ENCODE peak calls at places on chromosomes 2 and 18, in ten cellular contexts. One of them, this sample, is unnamed.

GRCh38 chr2:42965196-42965595 is 172.8 kb upstream of the HAAO start:
- DNase-seq in Peyer's patch: no peak
- DNase-seq in kidney tubule cell: no peak
- DNase-seq in stromal cell of bone marrow: no peak
- DNase-seq in EH: no peak
- DNase-seq in dorsolateral prefrontal cortex: no peak
- DNase-seq in GM12864: no peak
- DNase-seq in astrocyte of the cerebellum: no peak
- DNase-seq in NCI-H1694: no peak
- DNase-seq in activated CD8-positive, alpha-beta memory T cell treated with anti-CD3 and anti-CD28 coated beads for 48 hours: no peak
- DNase-seq in this sample: no peak

GRCh38 chr18:33871363-33872025 is 293.5 kb downstream of the ASXL3 start:
- DNase-seq in stromal cell of bone marrow: no peak
- DNase-seq in dorsolateral prefrontal cortex: no peak
- DNase-seq in EH: no peak
- DNase-seq in Peyer's patch: no peak
- DNase-seq in astrocyte of the cerebellum: no peak
- DNase-seq in kidney tubule cell: no peak
- DNase-seq in NCI-H1694: no peak
- DNase-seq in GM12864: no peak
- DNase-seq in activated CD8-positive, alpha-beta memory T cell treated with anti-CD3 and anti-CD28 coated beads for 48 hours: no peak
- DNase-seq in this sample: no peak

GRCh38 chr2:170862503-170862902 is 45.8 kb downstream of the GAD1 start:
- DNase-seq in kidney tubule cell: no peak
- DNase-seq in astrocyte of the cerebellum: no peak
- DNase-seq in stromal cell of bone marrow: no peak
- DNase-seq in GM12864: no peak
- DNase-seq in Peyer's patch: no peak
- DNase-seq in EH: no peak
- DNase-seq in dorsolateral prefrontal cortex: no peak
- DNase-seq in NCI-H1694: no peak
- DNase-seq in activated CD8-positive, alpha-beta memory T cell treated with anti-CD3 and anti-CD28 coated beads for 48 hours: no peak
- DNase-seq in this sample: no peak

GRCh38 chr18:45731706-45732105 is 7.7 kb downstream of the SLC14A1 start:
- DNase-seq in Peyer's patch: no peak
- DNase-seq in activated CD8-positive, alpha-beta memory T cell treated with anti-CD3 and anti-CD28 coated beads for 48 hours: no peak
- DNase-seq in NCI-H1694: no peak
- DNase-seq in dorsolateral prefrontal cortex: no peak
- DNase-seq in stromal cell of bone marrow: no peak
- DNase-seq in astrocyte of the cerebellum: no peak
- DNase-seq in GM12864: no peak
- DNase-seq in EH: no peak
- DNase-seq in kidney tubule cell: no peak
- DNase-seq in this sample: no peak

GRCh38 chr18:6389005-6389404 is 25.7 kb downstream of the L3MBTL4 start:
- DNase-seq in NCI-H1694: no peak
- DNase-seq in dorsolateral prefrontal cortex: no peak
- DNase-seq in EH: no peak
- DNase-seq in Peyer's patch: no peak
- DNase-seq in GM12864: no peak
- DNase-seq in stromal cell of bone marrow: no peak
- DNase-seq in astrocyte of the cerebellum: no peak
- DNase-seq in kidney tubule cell: no peak
- DNase-seq in activated CD8-positive, alpha-beta memory T cell treated with anti-CD3 and anti-CD28 coated beads for 48 hours: no peak
- DNase-seq in this sample: no peak

GRCh38 chr2:46983065-46983801 is 67.6 kb upstream of the MCFD2 start:
- DNase-seq in EH: peak
- DNase-seq in NCI-H1694: peak
- DNase-seq in activated CD8-positive, alpha-beta memory T cell treated with anti-CD3 and anti-CD28 coated beads for 48 hours: no peak
- DNase-seq in dorsolateral prefrontal cortex: no peak
- DNase-seq in stromal cell of bone marrow: peak
- DNase-seq in Peyer's patch: peak
- DNase-seq in astrocyte of the cerebellum: no peak
- DNase-seq in kidney tubule cell: peak
- DNase-seq in GM12864: peak
- DNase-seq in this sample: no peak

GRCh38 chr2:46657042-46657504 is 177.7 kb downstream of the TMEM247 start:
- DNase-seq in Peyer's patch: peak
- DNase-seq in astrocyte of the cerebellum: no peak
- DNase-seq in activated CD8-positive, alpha-beta memory T cell treated with anti-CD3 and anti-CD28 coated beads for 48 hours: no peak
- DNase-seq in stromal cell of bone marrow: peak
- DNase-seq in GM12864: no peak
- DNase-seq in kidney tubule cell: peak
- DNase-seq in dorsolateral prefrontal cortex: no peak
- DNase-seq in NCI-H1694: peak
- DNase-seq in EH: peak
- DNase-seq in this sample: peak

GRCh38 chr2:117763806-117764205 is 50.7 kb upstream of the DDX18 start:
- DNase-seq in dorsolateral prefrontal cortex: no peak
- DNase-seq in kidney tubule cell: peak
- DNase-seq in stromal cell of bone marrow: no peak
- DNase-seq in GM12864: no peak
- DNase-seq in activated CD8-positive, alpha-beta memory T cell treated with anti-CD3 and anti-CD28 coated beads for 48 hours: no peak
- DNase-seq in NCI-H1694: peak
- DNase-seq in Peyer's patch: no peak
- DNase-seq in EH: peak
- DNase-seq in astrocyte of the cerebellum: no peak
- DNase-seq in this sample: no peak

GRCh38 chr2:170235860-170236638 is 58.1 kb downstream of the MYO3B start:
- DNase-seq in stromal cell of bone marrow: peak
- DNase-seq in astrocyte of the cerebellum: peak
- DNase-seq in GM12864: no peak
- DNase-seq in kidney tubule cell: peak
- DNase-seq in activated CD8-positive, alpha-beta memory T cell treated with anti-CD3 and anti-CD28 coated beads for 48 hours: no peak
- DNase-seq in dorsolateral prefrontal cortex: no peak
- DNase-seq in NCI-H1694: peak
- DNase-seq in Peyer's patch: no peak
- DNase-seq in EH: peak
- DNase-seq in this sample: peak

GRCh38 chr2:179446475-179447141 is 182.0 kb upstream of the SESTD1 start:
- DNase-seq in astrocyte of the cerebellum: no peak
- DNase-seq in kidney tubule cell: peak
- DNase-seq in activated CD8-positive, alpha-beta memory T cell treated with anti-CD3 and anti-CD28 coated beads for 48 hours: no peak
- DNase-seq in NCI-H1694: no peak
- DNase-seq in dorsolateral prefrontal cortex: no peak
- DNase-seq in stromal cell of bone marrow: no peak
- DNase-seq in GM12864: no peak
- DNase-seq in Peyer's patch: no peak
- DNase-seq in EH: no peak
- DNase-seq in this sample: peak

GRCh38 chr18:12657048-12657848 is 659 bp downstream of the SPIRE1 start:
- DNase-seq in NCI-H1694: no peak
- DNase-seq in kidney tubule cell: peak
- DNase-seq in Peyer's patch: peak
- DNase-seq in activated CD8-positive, alpha-beta memory T cell treated with anti-CD3 and anti-CD28 coated beads for 48 hours: peak
- DNase-seq in EH: peak
- DNase-seq in GM12864: no peak
- DNase-seq in dorsolateral prefrontal cortex: peak
- DNase-seq in stromal cell of bone marrow: peak
- DNase-seq in astrocyte of the cerebellum: no peak
- DNase-seq in this sample: peak